ENCODE peak calls at places on chromosome 5, in five cellular contexts. B, H, E, I and G are unnamed samples.

GRCh38 chr5:1733369-1733768 is 66.3 kb downstream of the MRPL36 start:
- DNase-seq in B (peak; percentile 21), H (no peak), E (no peak), I (no peak), G (no peak)

GRCh38 chr5:135135530-135136201 is 101.6 kb upstream of the PITX1 start:
- DNase-seq in B (no peak), H (no peak), E (peak; percentile 79), I (peak; percentile 30), G (no peak)

GRCh38 chr5:151958111-151958510 is 33.5 kb upstream of the GLRA1 start:
- DNase-seq in B (no peak), H (no peak), E (no peak), I (no peak), G (no peak)

GRCh38 chr5:11302663-11303062 is 541.6 kb upstream of the DAP start:
- DNase-seq in B (no peak), H (no peak), E (no peak), I (no peak), G (no peak)

GRCh38 chr5:80569961-80570786 is at the start of gene ANKRD34B:
- DNase-seq in B (peak; percentile 86), H (peak; percentile 51), E (no peak), I (peak; percentile 28), G (peak; percentile 42)

GRCh38 chr5:150694638-150695037 is 6.2 kb downstream of the RBM22 start:
- DNase-seq in B (no peak), H (no peak), E (peak; percentile 54), I (no peak), G (no peak)

GRCh38 chr5:78698218-78698751 is 49.7 kb upstream of the LHFPL2 start:
- DNase-seq in B (no peak), H (no peak), E (peak; percentile 36), I (peak; percentile 62), G (no peak)

GRCh38 chr5:95102687-95103086 is 182.2 kb downstream of the MCTP1 start:
- DNase-seq in B (no peak), H (no peak), E (no peak), I (no peak), G (no peak)

GRCh38 chr5:138273834-138274188 is 610 bp downstream of the GFRA3 start:
- DNase-seq in B (no peak), H (no peak), E (no peak), I (no peak), G (no peak)

GRCh38 chr5:39200081-39200480 is 19.3 kb downstream of the FYB1 start:
- DNase-seq in B (no peak), H (no peak), E (no peak), I (no peak), G (no peak)

GRCh38 chr5:118247468-118247867 is 740.9 kb downstream of the DTWD2 start:
- DNase-seq in B (peak; percentile 31), H (no peak), E (no peak), I (no peak), G (no peak)

GRCh38 chr5:157540707-157541451 is 34.7 kb downstream of the ADAM19 start:
- DNase-seq in B (no peak), H (no peak), E (peak; percentile 84), I (peak; percentile 81), G (no peak)

GRCh38 chr5:96031811-96032261 is 70.2 kb upstream of the ELL2 start:
- DNase-seq in B (no peak), H (no peak), E (peak; percentile 89), I (no peak), G (no peak)

GRCh38 chr5:74378464-74378863 is 262.1 kb downstream of the ENC1 start:
- DNase-seq in B (no peak), H (no peak), E (peak; percentile 60), I (peak; percentile 20), G (no peak)

GRCh38 chr5:393846-394275 is 49.1 kb upstream of the EXOC3 start:
- DNase-seq in B (peak; percentile 29), H (no peak), E (peak; percentile 39), I (peak; percentile 67), G (no peak)
- H2BK120ac ChIP-seq in B (no peak overlapping the region), H (no peak overlapping the region), E (peak overlapping the region; percentile 89), I (no peak overlapping the region), G (no peak overlapping the region)

DNA sequence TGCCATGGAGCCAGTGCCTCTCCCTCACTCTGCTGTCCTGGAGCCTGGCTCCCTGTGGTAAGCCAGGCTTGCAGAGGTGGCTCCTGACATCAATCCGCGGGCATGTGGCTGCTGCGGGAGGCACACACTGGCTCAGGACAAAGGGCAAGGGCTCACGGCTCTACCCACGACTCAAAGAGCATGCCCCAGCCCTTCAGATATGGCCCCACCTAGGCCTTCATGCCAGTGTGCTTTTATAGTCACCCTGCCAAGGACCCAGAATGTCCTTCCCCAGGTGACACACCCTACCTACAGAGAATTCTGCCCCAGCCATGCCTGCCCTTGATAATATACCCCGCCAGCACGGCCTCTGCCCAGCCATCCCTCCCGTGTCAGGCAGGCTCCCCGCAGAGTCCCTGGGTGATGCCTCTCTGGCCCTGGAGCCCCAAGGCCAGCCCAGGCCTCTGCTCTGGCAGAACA is 1.6 kb downstream of the MGAT4B start:
- DNase-seq in B (no peak), H (no peak), E (no peak), I (no peak), G (no peak)
- H3K4ac ChIP-seq in B (no peak overlapping the region), H (peak overlapping the region; percentile 65), E (peak overlapping the region; percentile 86), I (peak overlapping the region; percentile 54), G (no peak overlapping the region)

DNA sequence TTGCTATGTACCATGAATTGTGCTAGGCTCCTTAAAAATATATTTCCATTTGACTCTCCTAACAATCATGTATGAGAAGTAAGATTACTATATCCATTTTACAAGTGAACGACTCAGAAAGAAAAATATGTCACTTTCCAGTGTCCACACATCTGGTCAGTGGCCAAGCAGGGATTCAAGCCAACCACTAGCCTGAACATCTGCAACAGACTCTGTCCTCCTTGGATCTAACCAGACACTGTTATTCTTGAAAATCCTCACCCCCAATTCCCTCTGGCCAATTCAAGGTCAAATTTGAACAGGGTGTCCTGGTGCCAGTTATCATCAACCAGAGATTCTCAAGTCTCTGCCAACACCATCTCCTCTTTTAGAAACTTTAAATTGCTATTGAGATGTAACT is 344.1 kb upstream of the WWC1 start:
- DNase-seq in B (no peak), H (no peak), E (peak; percentile 25), I (no peak), G (no peak)
- H3K14ac ChIP-seq in B (no peak overlapping the region), H (no peak overlapping the region), E (peak overlapping the region; percentile 51), I (no peak overlapping the region), G (no peak overlapping the region)

GRCh38 chr5:83142526-83142925 is 65.2 kb downstream of the XRCC4 start:
- DNase-seq in B (no peak), H (no peak), E (no peak), I (no peak), G (no peak)
- H2BK120ac ChIP-seq in B (no peak overlapping the region), H (no peak overlapping the region), E (no peak overlapping the region), I (no peak overlapping the region), G (no peak overlapping the region)

GRCh38 chr5:139705655-139706587 is 57.8 kb downstream of the CXXC5 start:
- DNase-seq in B (no peak), H (no peak), E (no peak), I (no peak), G (no peak)
- H3K4ac ChIP-seq in B (no peak overlapping the region), H (peak overlapping the region; percentile 80), E (no peak overlapping the region), I (no peak overlapping the region), G (no peak overlapping the region)

DNA sequence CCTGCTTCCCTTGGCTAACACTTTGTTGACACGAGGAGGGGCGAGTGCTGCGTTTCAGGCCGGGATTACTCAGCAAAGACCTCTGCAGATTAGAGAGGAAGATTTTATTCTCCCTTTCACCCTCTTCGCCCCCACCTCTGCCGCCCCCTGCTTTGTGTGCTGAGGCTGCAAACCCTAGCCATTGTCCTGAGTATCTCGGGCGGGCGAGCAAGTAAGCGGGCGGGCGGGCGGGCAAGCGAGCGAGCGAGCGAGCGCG is 6.0 kb downstream of the ISL1 start:
- DNase-seq in B (peak; percentile 46), H (no peak), E (no peak), I (no peak), G (no peak)
- H3K14ac ChIP-seq in B (no peak overlapping the region), H (no peak overlapping the region), E (no peak overlapping the region), I (no peak overlapping the region), G (no peak overlapping the region)

GRCh38 chr5:120533581-120533980 is 69.5 kb downstream of the PRR16 start:
- DNase-seq in B (no peak), H (no peak), E (no peak), I (no peak), G (no peak)
- H2BK120ac ChIP-seq in B (no peak overlapping the region), H (no peak overlapping the region), E (no peak overlapping the region), I (no peak overlapping the region), G (no peak overlapping the region)

DNA sequence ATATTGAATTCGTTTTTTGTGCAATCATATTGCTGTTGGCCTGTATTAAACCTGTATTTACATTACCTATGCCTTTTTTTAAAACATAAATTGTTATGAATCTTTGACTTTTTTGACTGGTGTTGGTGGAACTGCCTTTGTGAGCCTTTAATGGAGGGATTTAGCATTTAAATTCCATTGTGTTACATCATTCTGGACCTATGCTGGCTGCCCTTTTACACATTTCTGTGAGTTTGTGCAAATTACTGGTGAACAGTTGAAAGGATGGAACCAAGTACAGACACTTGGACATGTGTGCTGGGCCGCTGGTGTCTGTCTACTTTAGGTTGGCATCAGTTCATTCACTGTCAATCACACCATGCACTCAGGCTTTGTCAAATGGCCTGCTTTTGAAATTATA is 3.4 kb downstream of the SNX18 start:
- DNase-seq in B (no peak), H (no peak), E (no peak), I (peak; percentile 38), G (no peak)
- H3K4ac ChIP-seq in B (no peak overlapping the region), H (no peak overlapping the region), E (peak overlapping the region; percentile 99), I (no peak overlapping the region), G (no peak overlapping the region)

DNA sequence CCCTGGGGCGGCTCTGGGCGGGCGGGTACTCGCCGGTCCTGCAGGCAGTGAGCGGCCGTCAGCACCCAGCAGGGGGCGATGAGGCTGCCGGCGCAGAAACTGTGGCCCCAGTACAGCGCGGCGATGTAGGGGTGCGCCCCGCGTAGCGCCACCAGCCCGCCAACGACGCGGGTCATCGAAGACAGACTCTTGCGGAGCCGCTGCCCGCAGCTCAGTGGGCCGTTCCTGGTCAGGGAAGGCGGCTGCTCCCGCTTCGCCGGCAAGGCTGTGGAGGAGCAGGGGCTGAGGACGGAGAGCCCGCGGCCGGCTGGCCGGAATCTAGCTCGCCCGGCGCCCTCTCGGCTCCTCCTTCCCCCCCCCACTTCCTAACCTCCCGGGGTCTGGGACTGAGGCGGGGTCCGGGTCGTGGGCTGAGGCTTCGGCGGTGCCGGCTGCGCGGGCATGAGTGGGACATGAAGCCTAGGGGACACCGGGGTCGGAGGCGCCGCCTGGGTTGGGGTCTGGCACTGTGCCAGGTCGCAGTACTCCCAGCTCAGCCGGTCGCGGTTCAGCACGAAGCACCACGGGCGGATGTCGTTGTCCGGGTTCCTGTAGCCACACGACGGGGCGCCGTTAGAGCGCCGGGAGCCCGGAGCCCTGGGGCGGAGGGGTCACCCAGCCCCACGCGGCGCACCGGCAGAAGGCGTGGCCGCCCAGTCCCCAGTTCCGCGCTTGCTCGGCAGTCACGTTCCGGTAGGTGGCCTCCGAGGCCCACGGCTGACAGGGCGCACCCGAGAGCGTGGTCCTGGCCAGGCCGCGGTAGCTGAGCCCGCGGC is 3.6 kb upstream of the PFN3 start:
- DNase-seq in B (peak; percentile 74), H (no peak), E (peak; percentile 75), I (peak; percentile 82), G (peak; percentile 54)
- H3K14ac ChIP-seq in B (peak overlapping the region; percentile 4), H (no peak overlapping the region), E (no peak overlapping the region), I (no peak overlapping the region), G (peak overlapping the region; percentile 95)